ENCODE peak calls at places on chromosomes 7 and 10, in six cellular contexts. One of them, this sample, is unnamed.
A peak's percentile ranks its signal among the peaks of the same experiment; 100 is the strongest.

GRCh38 chr10:126770809-126771208 is 100.3 kb upstream of the C10orf90 start:
- DNase-seq in MCF 10A: no peak
- DNase-seq in OCI-M1: no peak
- DNase-seq in cardiac muscle cell: no peak
- DNase-seq in SW480: no peak
- DNase-seq in GM23248: no peak
- DNase-seq in this sample: no peak

GRCh38 chr10:104589871-104590270 is 51.2 kb upstream of the SORCS3 start:
- DNase-seq in SW480: peak; percentile 57
- DNase-seq in OCI-M1: no peak
- DNase-seq in MCF 10A: peak; percentile 81
- DNase-seq in GM23248: peak; percentile 86
- DNase-seq in cardiac muscle cell: peak; percentile 21
- DNase-seq in this sample: no peak

GRCh38 chr7:142152076-142152475 is 40.6 kb downstream of the MGAM2 start:
- DNase-seq in SW480: no peak
- DNase-seq in cardiac muscle cell: no peak
- DNase-seq in MCF 10A: no peak
- DNase-seq in OCI-M1: peak; percentile 85
- DNase-seq in GM23248: no peak
- DNase-seq in this sample: no peak

GRCh38 chr7:132738254-132738653 is 162.0 kb upstream of the PLXNA4 start:
- DNase-seq in OCI-M1: no peak
- DNase-seq in GM23248: peak; percentile 97
- DNase-seq in cardiac muscle cell: peak; percentile 81
- DNase-seq in SW480: no peak
- DNase-seq in MCF 10A: peak; percentile 87
- DNase-seq in this sample: no peak

GRCh38 chr7:32892521-32893224 is 1.1 kb upstream of the KBTBD2 start:
- DNase-seq in MCF 10A: peak; percentile 84
- DNase-seq in OCI-M1: peak; percentile 79
- DNase-seq in SW480: peak; percentile 88
- DNase-seq in cardiac muscle cell: peak; percentile 79
- DNase-seq in GM23248: peak; percentile 81
- DNase-seq in this sample: peak; percentile 25

GRCh38 chr7:6221340-6222319 is 50.8 kb downstream of the CYTH3 start:
- DNase-seq in SW480: no peak
- DNase-seq in OCI-M1: peak; percentile 79
- DNase-seq in GM23248: peak; percentile 35
- DNase-seq in MCF 10A: no peak
- DNase-seq in cardiac muscle cell: peak; percentile 19
- DNase-seq in this sample: no peak

GRCh38 chr10:26857991-26858706 is 2.6 kb downstream of the ABI1 start:
- DNase-seq in MCF 10A: no peak
- DNase-seq in OCI-M1: peak; percentile 38
- DNase-seq in SW480: no peak
- DNase-seq in GM23248: peak; percentile 76
- DNase-seq in cardiac muscle cell: no peak
- DNase-seq in this sample: no peak

GRCh38 chr7:158740657-158741293 is 36.2 kb upstream of the NCAPG2 start:
- DNase-seq in GM23248: peak; percentile 84
- DNase-seq in MCF 10A: peak; percentile 95
- DNase-seq in OCI-M1: no peak
- DNase-seq in SW480: no peak
- DNase-seq in cardiac muscle cell: peak; percentile 97
- DNase-seq in this sample: no peak

GRCh38 chr7:143385891-143386781 is 5.0 kb downstream of the ZYX start:
- DNase-seq in SW480: no peak
- DNase-seq in cardiac muscle cell: peak; percentile 68
- DNase-seq in GM23248: peak; percentile 19
- DNase-seq in MCF 10A: no peak
- DNase-seq in OCI-M1: no peak
- DNase-seq in this sample: no peak

GRCh38 chr7:71323726-71324125 is 191.8 kb downstream of the GALNT17 start:
- DNase-seq in GM23248: no peak
- DNase-seq in MCF 10A: no peak
- DNase-seq in cardiac muscle cell: no peak
- DNase-seq in OCI-M1: no peak
- DNase-seq in SW480: no peak
- DNase-seq in this sample: no peak

GRCh38 chr7:78130443-78131200 is 332.0 kb downstream of the PHTF2 start:
- DNase-seq in MCF 10A: no peak
- DNase-seq in cardiac muscle cell: peak; percentile 7
- DNase-seq in SW480: no peak
- DNase-seq in OCI-M1: no peak
- DNase-seq in GM23248: no peak
- DNase-seq in this sample: no peak